ENCODE peak calls at places on chromosomes 1 and 21, in six cellular contexts. H, N, G, Y, A and Q are unnamed samples.
A peak's percentile ranks its signal among the peaks of the same experiment; 100 is the strongest.

GRCh38 chr1:218164930-218165686 is 120.0 kb upstream of the RRP15 start:
- DNase-seq in H (peak; percentile 32), N (no peak), G (no peak), Y (peak; percentile 7), A (peak; percentile 17), Q (peak; percentile 44)

GRCh38 chr1:177517556-177517955 is 346.8 kb downstream of the BRINP2 start:
- DNase-seq in H (no peak), N (peak; percentile 66), G (no peak), Y (no peak), A (no peak), Q (no peak)

GRCh38 chr1:205766038-205766437 is 9.2 kb downstream of the RAB29 start:
- DNase-seq in H (no peak), N (peak; percentile 28), G (no peak), Y (no peak), A (no peak), Q (no peak)

GRCh38 chr1:81179239-81179638 is 621.5 kb upstream of the ADGRL2 start:
- DNase-seq in H (no peak), N (peak; percentile 43), G (peak; percentile 94), Y (no peak), A (no peak), Q (no peak)

GRCh38 chr1:5651964-5652751 is 340.1 kb downstream of the NPHP4 start:
- DNase-seq in H (no peak), N (no peak), G (no peak), Y (no peak), A (no peak), Q (no peak)

GRCh38 chr1:221040074-221040473 is 160.8 kb downstream of the HLX start:
- DNase-seq in H (no peak), N (no peak), G (no peak), Y (no peak), A (no peak), Q (no peak)

GRCh38 chr1:154115180-154115579 is 39.7 kb downstream of the NUP210L start:
- DNase-seq in H (no peak), N (no peak), G (no peak), Y (no peak), A (no peak), Q (peak; percentile 4)

GRCh38 chr21:45253633-45254556 is 33.8 kb downstream of the POFUT2 start:
- DNase-seq in H (no peak), N (no peak), G (no peak), Y (no peak), A (no peak), Q (no peak)

GRCh38 chr1:167474191-167474641 is 44.1 kb downstream of the CD247 start:
- DNase-seq in H (no peak), N (no peak), G (no peak), Y (no peak), A (no peak), Q (no peak)

GRCh38 chr1:64743954-64744491 is 852 bp upstream of the RAVER2 start:
- DNase-seq in H (no peak), N (no peak), G (no peak), Y (no peak), A (peak; percentile 29), Q (no peak)

GRCh38 chr1:8142955-8143629 is 117.0 kb upstream of the ERRFI1 start:
- DNase-seq in H (no peak), N (peak; percentile 31), G (no peak), Y (no peak), A (no peak), Q (no peak)

GRCh38 chr1:184110253-184111204 is 59.0 kb downstream of the TSEN15 start:
- DNase-seq in H (no peak), N (no peak), G (no peak), Y (no peak), A (no peak), Q (no peak)

DNA sequence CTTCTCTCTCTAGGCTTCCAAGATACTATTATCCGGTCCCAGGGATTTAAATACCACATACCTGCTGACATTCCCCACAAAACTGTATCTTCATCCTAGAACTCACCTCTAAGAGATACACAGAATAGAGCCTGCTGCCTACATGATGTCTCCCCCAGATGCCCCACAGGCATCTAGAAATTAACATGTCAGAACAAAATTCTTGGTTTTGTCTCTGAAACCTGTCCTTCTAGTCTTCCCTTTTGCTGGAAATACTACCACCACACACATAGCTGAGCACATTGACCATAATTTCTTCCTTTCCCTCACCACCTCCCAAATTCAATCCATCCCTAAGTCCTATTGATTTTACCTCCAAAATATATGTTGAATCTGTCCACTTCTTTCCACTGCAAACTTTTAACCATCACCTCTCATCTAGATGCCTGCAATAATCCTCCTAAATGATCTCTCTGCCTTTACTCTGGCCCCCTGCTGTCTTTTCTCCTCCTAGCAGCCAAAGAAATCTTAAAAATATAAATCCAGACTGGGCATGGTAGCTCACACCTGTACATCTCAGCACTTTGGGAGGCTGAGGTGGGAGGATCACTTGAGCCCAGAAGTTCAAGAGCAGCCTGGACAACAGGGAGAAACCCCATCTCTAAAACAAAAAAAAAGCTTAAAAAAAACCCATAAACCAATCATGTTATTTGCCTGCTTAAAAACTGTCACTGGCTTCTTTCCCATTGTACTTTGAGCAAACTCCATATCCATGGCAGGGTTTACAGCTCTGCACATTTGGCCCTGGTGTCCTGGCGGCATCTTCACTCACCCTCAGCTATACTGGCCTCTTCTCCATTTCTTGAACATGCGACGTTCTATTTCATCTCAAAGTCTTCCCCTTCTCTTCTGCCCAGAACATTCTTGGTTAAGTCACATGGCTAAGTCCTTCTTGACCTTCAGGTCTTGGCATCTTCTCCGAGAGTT is 6.2 kb upstream of the FAM76A start:
- DNase-seq in H (no peak), N (peak; percentile 9), G (no peak), Y (no peak), A (no peak), Q (no peak)
- TF ChIP-seq CTCF in H (no peak), N (peak; percentile 55), G (peak; percentile 59), Y (no peak), A (no peak), Q (no peak)

GRCh38 chr21:21688877-21689276 is 690.7 kb downstream of the NCAM2 start:
- DNase-seq in H (peak; percentile 31), N (peak; percentile 31), G (no peak), Y (no peak), A (no peak), Q (no peak)
- TF ChIP-seq CTCF in H (no peak), N (peak; percentile 55), G (peak; percentile 70), Y (no peak), A (no peak), Q (no peak)

GRCh38 chr1:236422517-236422876 is 28.4 kb downstream of the EDARADD start:
- DNase-seq in H (no peak), N (no peak), G (no peak), Y (no peak), A (no peak), Q (no peak)
- TF ChIP-seq CTCF in H (no peak), N (no peak), G (no peak), Y (no peak), A (no peak), Q (no peak)

DNA sequence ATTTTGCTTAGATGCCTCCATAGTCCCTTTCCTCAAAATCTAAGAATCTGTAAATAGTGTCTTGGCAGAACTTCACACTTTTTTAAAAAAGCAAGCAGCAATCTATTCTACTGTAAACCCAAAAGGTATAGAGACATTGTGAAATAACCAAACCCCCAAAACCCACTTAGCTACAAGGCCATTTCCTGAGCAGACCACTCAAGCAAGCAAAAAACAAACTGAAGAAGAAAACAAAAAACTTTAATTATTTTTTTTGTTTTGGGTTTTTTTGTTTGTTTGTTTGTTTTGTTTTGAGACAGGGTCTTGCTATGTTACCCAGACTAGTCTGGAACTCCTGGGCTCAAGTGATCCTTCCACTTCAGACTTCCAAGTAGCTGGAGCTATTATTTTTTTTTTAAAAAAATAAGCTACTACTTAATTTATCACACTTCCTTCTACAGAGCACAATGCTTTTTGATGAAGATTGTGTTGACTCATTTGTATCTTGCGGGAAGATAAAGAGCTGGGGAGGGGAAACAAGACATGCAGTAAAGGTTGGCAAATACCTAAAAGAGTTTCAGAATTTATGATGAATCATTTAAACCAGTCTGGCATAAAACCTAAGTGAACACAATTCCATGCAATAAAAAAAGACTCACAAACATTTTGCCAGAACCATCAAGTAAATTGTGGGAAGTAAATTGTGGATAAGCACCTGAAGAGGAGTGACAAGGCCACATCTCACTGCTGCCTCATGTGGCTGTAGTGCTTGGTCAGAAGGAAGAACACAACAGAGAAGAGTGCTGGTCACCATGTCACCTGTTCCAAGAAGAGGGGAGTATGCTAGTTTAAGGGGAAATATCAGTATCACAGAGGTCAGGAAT is 2.7 kb upstream of the PTPN22 start:
- DNase-seq in H (no peak), N (peak; percentile 11), G (no peak), Y (peak; percentile 49), A (peak; percentile 50), Q (peak; percentile 70)
- TF ChIP-seq CTCF in H (no peak), N (peak; percentile 32), G (peak; percentile 23), Y (peak; percentile 33), A (peak; percentile 19), Q (no peak)

DNA sequence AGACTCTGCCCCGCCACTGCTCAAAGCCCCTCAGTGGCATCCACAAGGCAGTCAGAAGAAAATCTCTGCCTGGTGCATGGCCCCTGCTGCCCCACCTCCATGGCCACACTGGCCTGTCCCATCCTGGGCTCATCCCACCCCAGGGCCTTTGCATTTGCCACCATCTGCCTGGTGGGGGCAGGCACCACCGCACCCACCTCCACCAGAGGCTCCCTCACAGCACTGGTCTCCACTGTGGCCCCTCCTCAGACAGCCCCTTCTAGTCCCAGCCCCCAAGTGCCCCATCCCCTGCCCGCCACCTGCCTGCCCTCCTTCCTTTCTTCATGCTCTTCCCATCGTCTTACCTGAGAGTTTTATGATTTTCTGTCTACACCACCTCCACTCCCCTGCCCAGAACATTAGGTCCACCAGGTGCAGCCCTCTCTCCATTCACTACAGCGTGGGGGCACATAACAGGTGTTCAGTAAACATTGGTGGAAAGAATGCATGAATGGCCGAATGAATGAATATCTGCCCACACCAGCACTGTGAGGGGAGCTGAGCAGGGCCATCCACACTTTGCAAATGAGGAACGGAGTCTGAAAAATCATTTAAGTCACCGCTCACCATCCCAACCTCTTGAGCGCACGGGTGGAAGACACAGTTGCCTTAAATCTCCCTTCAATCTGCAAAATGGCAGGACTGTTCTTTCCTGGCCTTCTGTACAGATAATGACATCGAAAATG is 2.1 kb downstream of the PRDM15 start:
- DNase-seq in H (no peak), N (no peak), G (no peak), Y (no peak), A (no peak), Q (no peak)
- TF ChIP-seq CTCF in H (no peak), N (no peak), G (no peak), Y (no peak), A (no peak), Q (no peak)